ENCODE peak calls at places on chromosomes 1 and 21, in seven cellular contexts. O, G, E, Z, W, K and P are unnamed samples.

GRCh38 chr1:166197141-166197540 is 30.3 kb upstream of the FAM78B start:
- DNase-seq in G (no peak), W (no peak), K (peak; percentile 18), Z (peak; percentile 85), O (no peak), E (no peak), P (no peak)

GRCh38 chr1:197418693-197419092 is 150.6 kb downstream of the CRB1 start:
- DNase-seq in K (no peak), O (no peak), Z (no peak), W (no peak), G (no peak), E (no peak), P (no peak)

GRCh38 chr1:73801912-73802429 is 396.0 kb downstream of the LRRIQ3 start:
- DNase-seq in Z (peak; percentile 32), W (no peak), O (no peak), E (no peak), K (peak; percentile 22), G (no peak), P (no peak)

GRCh38 chr1:232589809-232590741 is 39.9 kb downstream of the SIPA1L2 start:
- DNase-seq in Z (no peak), K (no peak), G (no peak), O (no peak), E (no peak), W (no peak), P (no peak)

GRCh38 chr1:85121744-85122143 is 73.4 kb upstream of the MCOLN3 start:
- DNase-seq in K (peak; percentile 22), W (no peak), O (no peak), Z (peak; percentile 32), E (no peak), G (no peak), P (no peak)

GRCh38 chr1:23422313-23422877 is 2.2 kb downstream of the TCEA3 start:
- DNase-seq in Z (peak; percentile 81), O (peak; percentile 76), G (no peak), E (peak; percentile 45), K (peak; percentile 68), W (no peak), P (no peak)

GRCh38 chr1:77975386-77975785 is 3.5 kb downstream of the FUBP1 start:
- DNase-seq in G (no peak), E (no peak), W (no peak), K (peak; percentile 80), Z (peak; percentile 68), O (no peak), P (no peak)

GRCh38 chr21:14968821-14969220 is 96.0 kb downstream of the NRIP1 start:
- DNase-seq in K (no peak), E (no peak), W (no peak), Z (peak; percentile 68), G (no peak), O (no peak), P (no peak)

GRCh38 chr1:167605576-167605975 is 24.5 kb upstream of the RCSD1 start:
- DNase-seq in W (no peak), O (no peak), G (no peak), Z (no peak), K (peak; percentile 21), E (peak; percentile 6), P (no peak)

GRCh38 chr1:33612877-33613487 is 140.5 kb downstream of the ZSCAN20 start:
- DNase-seq in W (peak; percentile 85), K (peak; percentile 63), Z (peak; percentile 45), E (peak; percentile 74), O (peak; percentile 61), G (no peak), P (peak; percentile 5)

GRCh38 chr1:13901041-13901440 is 201.1 kb downstream of the PRDM2 start:
- DNase-seq in W (no peak), Z (no peak), E (no peak), G (no peak), K (no peak), O (no peak), P (no peak)

GRCh38 chr1:82819234-82819633 is 1018.5 kb downstream of the ADGRL2 start:
- DNase-seq in Z (no peak), K (no peak), G (no peak), E (no peak), W (no peak), O (no peak), P (no peak)

GRCh38 chr1:206949208-206949607 is 2.9 kb upstream of the PIGR start:
- DNase-seq in Z (no peak), E (no peak), G (no peak), K (no peak), O (no peak), W (no peak), P (no peak)

GRCh38 chr21:31911138-31911907 is 38.5 kb downstream of the HUNK start:
- DNase-seq in G (no peak), K (peak; percentile 71), W (no peak), O (no peak), E (no peak), Z (peak; percentile 29), P (peak; percentile 90)

GRCh38 chr1:62989497-62989896 is 205.6 kb downstream of the ATG4C start:
- DNase-seq in G (no peak), E (no peak), Z (no peak), W (no peak), O (no peak), K (no peak), P (no peak)

GRCh38 chr1:37159102-37159501 is 124.8 kb upstream of the GRIK3 start:
- DNase-seq in W (no peak), Z (no peak), G (no peak), E (no peak), O (no peak), K (no peak), P (no peak)

GRCh38 chr1:35576061-35576765 is 3.1 kb downstream of the TFAP2E start:
- DNase-seq in K (no peak), E (no peak), O (no peak), G (no peak), W (no peak), Z (no peak), P (no peak)

GRCh38 chr1:35573198-35573775 is at the start of gene TFAP2E:
- DNase-seq in K (no peak), W (peak; percentile 73), E (no peak), G (no peak), O (peak; percentile 71), Z (no peak), P (no peak)

GRCh38 chr1:35573776-35574654 is 901 bp downstream of the TFAP2E start:
- DNase-seq in W (peak; percentile 64), K (no peak), G (no peak), Z (no peak), O (no peak), E (no peak), P (no peak)

GRCh38 chr1:35575401-35575958 is 2.4 kb downstream of the TFAP2E start:
- DNase-seq in Z (no peak), W (no peak), O (no peak), E (no peak), K (no peak), G (no peak), P (no peak)

DNA sequence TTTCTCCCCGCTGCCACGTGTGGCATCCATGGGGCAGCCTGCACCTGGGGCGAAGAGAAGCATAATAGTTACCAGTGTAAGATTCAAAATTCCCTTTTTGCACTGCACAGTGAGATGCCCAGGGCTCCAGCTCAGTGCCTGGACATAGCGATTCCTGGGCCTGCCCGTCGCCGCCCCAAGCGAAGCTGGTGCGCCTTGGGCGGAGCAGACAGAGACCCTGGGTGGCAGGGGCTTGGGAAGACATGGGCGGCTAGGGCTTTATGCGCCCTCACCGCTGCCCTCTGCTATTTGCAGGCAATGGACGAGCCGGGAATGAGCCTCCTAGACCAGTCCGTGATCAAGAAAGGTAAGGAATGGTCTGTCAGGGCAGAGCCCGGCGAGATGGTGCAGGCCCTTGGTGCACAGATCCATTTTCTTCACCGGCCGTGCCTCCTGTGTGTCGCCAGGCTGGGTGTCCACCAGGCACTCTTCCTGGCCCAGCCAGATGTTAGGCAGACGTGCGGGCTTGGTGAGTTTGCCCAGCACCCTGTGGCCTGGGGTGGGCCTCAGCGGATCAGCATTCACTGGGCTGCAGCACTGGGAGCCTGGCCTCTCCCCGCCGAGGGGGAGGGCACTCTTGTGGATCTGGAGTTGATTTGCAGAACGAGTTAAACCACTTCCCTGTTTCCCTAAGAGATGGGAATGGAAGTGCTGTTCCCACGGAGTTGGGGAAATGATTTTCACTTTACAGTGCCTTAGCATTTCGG is 1.7 kb downstream of the TFAP2E start:
- DNase-seq in W (no peak), K (peak; percentile 30), E (no peak), O (no peak), G (no peak), Z (no peak), P (no peak)
- H3K27me3 ChIP-seq in W (peaks cover 100% of the 10 kb centered on the region), K (no peaks in the 10 kb centered on the region), E (peaks cover 34% of the 10 kb centered on the region), O (no peaks in the 10 kb centered on the region), G (no peaks in the 10 kb centered on the region), Z (peaks cover 13% of the 10 kb centered on the region), P (peaks cover 2% of the 10 kb centered on the region)

DNA sequence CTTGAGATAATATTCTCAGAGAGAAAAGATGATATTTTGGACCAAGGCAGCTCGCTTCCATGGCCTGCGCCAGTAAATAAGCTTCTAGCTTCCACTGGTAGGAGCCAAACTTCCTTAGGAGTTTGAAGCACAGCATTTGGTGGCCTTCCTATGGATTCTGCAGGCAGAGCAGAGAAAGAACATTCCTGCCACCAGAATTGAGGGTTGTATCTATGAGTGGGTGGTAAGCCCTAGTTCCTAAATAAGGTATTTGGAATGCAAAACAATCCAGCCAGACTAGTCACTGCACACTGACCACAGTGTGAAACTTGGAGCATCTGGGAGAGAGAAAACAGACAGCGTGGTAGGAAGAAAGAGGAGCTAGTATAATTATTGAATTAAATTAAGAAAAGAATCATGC is 54.1 kb upstream of the BCAR3 start:
- DNase-seq in G (no peak), Z (peak; percentile 94), W (no peak), K (peak; percentile 75), O (no peak), E (peak; percentile 84), P (peak; percentile 49)
- TF ChIP-seq CTCF in G (peak; percentile 25), Z (peak; percentile 33), W (no peak), K (no peak), O (no peak), E (peak; percentile 74), P (peak; percentile 61)

DNA sequence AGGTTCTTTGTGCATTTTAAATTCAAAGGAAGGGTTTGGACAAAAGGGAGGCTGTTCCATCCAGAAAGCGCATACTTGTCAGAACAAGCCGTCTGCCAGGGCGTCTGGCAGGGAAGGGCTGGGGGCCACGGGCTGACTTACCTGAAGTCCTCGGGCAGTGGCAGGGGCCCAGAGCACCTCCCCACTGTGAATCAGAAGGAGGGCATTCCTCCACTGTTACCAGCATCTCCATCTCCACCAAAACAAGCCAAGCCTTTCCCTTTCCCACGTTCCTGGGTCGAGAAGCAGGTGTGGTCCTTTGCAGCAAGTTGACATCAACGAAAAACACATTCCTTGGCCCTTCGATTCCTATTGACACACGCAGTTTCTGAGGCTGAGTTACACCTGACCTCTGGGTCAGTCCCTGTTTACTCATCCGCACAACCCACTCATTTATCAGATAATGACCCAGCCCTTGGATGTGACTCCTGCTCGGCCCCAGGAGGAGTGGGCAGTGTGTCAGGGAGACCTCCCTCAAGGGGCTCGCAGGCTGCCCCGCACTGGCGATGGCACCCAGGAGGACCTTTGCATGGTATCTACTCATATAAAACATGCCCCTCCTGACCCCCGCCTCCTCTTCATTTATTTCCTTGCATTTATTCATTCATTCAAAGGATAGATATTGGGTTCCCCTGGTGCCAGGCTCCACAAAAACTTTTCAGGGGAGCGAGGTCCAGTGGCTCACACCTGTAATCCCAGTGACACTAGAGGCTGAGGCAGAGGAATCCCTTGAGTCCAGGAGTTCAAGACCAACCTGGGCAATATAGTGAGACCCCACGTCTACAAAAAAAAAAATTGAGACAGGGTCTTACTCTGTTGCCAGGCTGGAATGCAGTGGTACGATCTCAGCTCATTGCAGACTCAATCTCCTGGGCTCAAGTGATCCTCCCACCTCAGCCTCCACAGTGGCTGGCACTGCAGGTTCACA is 60.2 kb downstream of the TOMM20 start:
- DNase-seq in O (peak; percentile 54), Z (peak; percentile 91), K (peak; percentile 100), W (no peak), E (peak; percentile 61), G (peak; percentile 88), P (no peak)
- H3K4me3 ChIP-seq in O (no peak overlapping the region), Z (no peak overlapping the region), K (no peak overlapping the region), W (no peak overlapping the region), E (no peak overlapping the region), G (no peak overlapping the region), P (no peak overlapping the region)

GRCh38 chr1:2596530-2597333 is 10.2 kb downstream of the PRXL2B start:
- DNase-seq in Z (no peak), E (no peak), W (no peak), G (no peak), O (no peak), K (no peak), P (no peak)
- H3K27me3 ChIP-seq in Z (no peaks in the 10 kb centered on the region), E (no peaks in the 10 kb centered on the region), W (peaks cover 15% of the 10 kb centered on the region), G (peaks cover 16% of the 10 kb centered on the region), O (no peaks in the 10 kb centered on the region), K (no peaks in the 10 kb centered on the region), P (no peaks in the 10 kb centered on the region)